ENCODE peak calls at places on chromosomes 11 and 22, in seven cellular contexts. A is GM23338, D is OCI-LY7, B is prostate gland, Z is fibroblast of lung, H is cardiac muscle cell, Q is HCT116. F is an unnamed sample. For H3K36me3, the result is how much of the 10 kb centered on the place peaks cover.

GRCh38 chr11:102589047-102589459 is 36.1 kb downstream of the MMP20 start:
- DNase-seq in Z (no peak), B (no peak), D (no peak), Q (no peak), H (no peak), A (no peak), F (no peak)

GRCh38 chr11:63888170-63889086 is 28.5 kb downstream of the RCOR2 start:
- DNase-seq in H (peak), B (peak), Z (peak), A (peak), D (peak), Q (no peak), F (peak)

GRCh38 chr11:107591098-107591445 is at the start of gene ELMOD1:
- DNase-seq in Q (no peak), A (peak), B (no peak), H (peak), Z (peak), D (no peak), F (no peak)

GRCh38 chr11:74683279-74683871 is 47.9 kb downstream of the CHRDL2 start:
- DNase-seq in D (no peak), H (peak), B (peak), A (peak), Q (no peak), Z (no peak), F (peak)

GRCh38 chr11:113046866-113047265 is 85.6 kb downstream of the NCAM1 start:
- DNase-seq in B (no peak), Q (no peak), D (no peak), Z (no peak), A (no peak), H (no peak), F (no peak)

GRCh38 chr11:14041040-14041439 is 78.5 kb downstream of the SPON1 start:
- DNase-seq in Q (peak), A (peak), D (peak), B (no peak), H (peak), Z (no peak), F (no peak)

GRCh38 chr22:37526376-37526775 is 7.2 kb upstream of the CARD10 start:
- DNase-seq in Q (no peak), D (no peak), B (no peak), A (no peak), Z (peak), H (peak), F (no peak)

GRCh38 chr22:28909375-28909774 is 26.0 kb downstream of the ZNRF3 start:
- DNase-seq in D (no peak), H (peak), Z (peak), B (no peak), Q (no peak), A (no peak), F (no peak)

GRCh38 chr11:13966486-13966885 is 4.0 kb downstream of the SPON1 start:
- DNase-seq in Z (no peak), H (no peak), A (no peak), B (no peak), D (no peak), Q (no peak), F (no peak)

GRCh38 chr22:48919851-48920589 is 907.7 kb downstream of the BRD1 start:
- DNase-seq in H (no peak), D (no peak), B (no peak), A (no peak), Z (no peak), Q (no peak), F (no peak)

GRCh38 chr11:118002541-118003019 is 16.4 kb downstream of the IL10RA start:
- DNase-seq in Q (no peak), H (peak), A (peak), B (no peak), D (no peak), Z (no peak), F (no peak)

GRCh38 chr11:125390949-125391348 is 105.1 kb downstream of the FEZ1 start:
- DNase-seq in H (peak), Q (no peak), B (no peak), Z (peak), A (peak), D (no peak), F (no peak)

GRCh38 chr11:19027829-19028595 is 32.5 kb downstream of the MRGPRX2 start:
- DNase-seq in Q (peak), H (peak), Z (peak), B (no peak), D (no peak), A (no peak), F (no peak)

GRCh38 chr11:40288212-40288803 is 1171.1 kb downstream of the LRRC4C start:
- DNase-seq in H (no peak), Z (peak), D (no peak), A (no peak), Q (no peak), B (no peak), F (no peak)

GRCh38 chr11:102559839-102560238 is 29.3 kb upstream of the MMP7 start:
- DNase-seq in D (peak), Z (no peak), Q (no peak), A (no peak), B (no peak), H (no peak), F (no peak)

GRCh38 chr11:68090287-68090686 is 30.9 kb downstream of the CHKA start:
- DNase-seq in H (no peak), B (no peak), Z (no peak), A (no peak), Q (no peak), D (no peak), F (no peak)
- TF ChIP-seq CTCF in H (no peak), B (no peak), Z (no peak), A (no peak), Q (no peak), D (no peak), F (no peak)

GRCh38 chr11:32432565-32433248 is 2.6 kb downstream of the WT1 start:
- DNase-seq in A (peak), H (peak), Z (no peak), D (no peak), Q (no peak), B (no peak), F (no peak)
- H3K36me3 ChIP-seq in A (under half), H (under half), Z (under half), D (under half), Q (under half), B (under half), F (under half)

GRCh38 chr11:128040603-128041002 is 546.8 kb downstream of the ETS1 start:
- DNase-seq in A (no peak), D (no peak), H (peak), Q (no peak), Z (peak), B (no peak), F (no peak)

GRCh38 chr11:128036556-128037093 is 550.7 kb downstream of the ETS1 start:
- DNase-seq in B (no peak), Q (no peak), A (no peak), D (no peak), H (no peak), Z (peak), F (no peak)

GRCh38 chr11:128042290-128042751 is 545.0 kb downstream of the ETS1 start:
- DNase-seq in Z (peak), D (no peak), Q (no peak), B (no peak), A (no peak), H (no peak), F (no peak)

GRCh38 chr11:128036006-128036405 is 551.4 kb downstream of the ETS1 start:
- DNase-seq in D (no peak), Z (no peak), H (no peak), A (no peak), Q (no peak), B (no peak), F (no peak)

GRCh38 chr11:128039140-128040021 is 548.0 kb downstream of the ETS1 start:
- DNase-seq in B (peak), A (no peak), Z (peak), H (peak), Q (no peak), D (no peak), F (no peak)
- TF ChIP-seq CTCF in B (no peak), A (no peak), Z (peak), H (peak), Q (no peak), D (peak), F (no peak)

GRCh38 chr11:68936358-68936636 is 32.6 kb downstream of the IGHMBP2 start:
- DNase-seq in B (no peak), H (no peak), D (no peak), Z (no peak), A (no peak), Q (no peak), F (no peak)
- H3K36me3 ChIP-seq in B (under half), H (under half), D (under half), Z (under half), A (under half), Q (under half), F (half or more)

GRCh38 chr11:66956689-66957290 is 1.4 kb downstream of the PC start:
- DNase-seq in A (peak), Q (no peak), H (peak), B (no peak), Z (peak), D (peak), F (no peak)
- TF ChIP-seq CTCF in A (no peak), Q (no peak), H (peak), B (peak), Z (peak), D (no peak), F (no peak)

GRCh38 chr11:71498091-71498490 is 29.0 kb upstream of the KRTAP5-7 start:
- DNase-seq in B (no peak), D (no peak), Q (no peak), H (no peak), Z (no peak), A (no peak), F (no peak)
- H3K36me3 ChIP-seq in B (under half), D (under half), Q (under half), H (under half), Z (under half), A (under half), F (half or more)

DNA sequence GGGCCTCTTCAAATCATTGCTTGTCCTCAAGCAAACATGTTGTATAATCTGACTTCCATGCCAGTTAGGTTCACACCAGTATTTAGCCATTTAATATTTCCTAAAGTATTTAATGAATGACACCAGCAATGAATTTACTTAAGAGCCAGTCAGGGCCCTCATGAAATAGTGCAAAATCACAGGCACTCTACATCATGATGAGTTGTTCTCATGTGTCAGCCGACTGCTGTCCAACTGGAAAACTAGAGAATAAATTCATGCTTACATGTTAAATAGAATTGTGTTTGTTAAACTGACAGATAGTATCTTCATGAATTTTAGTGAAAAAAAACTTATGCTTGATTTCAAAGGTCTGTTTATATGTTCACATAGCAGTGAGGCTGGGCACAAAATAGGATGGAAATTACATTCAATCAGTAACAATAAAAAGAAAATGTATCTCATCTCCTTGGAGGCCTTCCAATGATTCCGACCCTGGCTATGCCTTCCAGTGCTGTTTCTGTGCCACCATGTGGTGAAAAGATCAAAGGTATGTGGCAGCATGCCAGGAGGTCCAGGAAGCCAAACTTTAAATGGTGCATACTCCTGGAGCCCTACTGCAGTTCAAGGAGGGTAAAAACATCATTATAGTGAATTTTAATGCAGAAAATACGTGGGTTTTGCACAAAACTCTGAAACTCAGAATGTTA is 45.2 kb downstream of the CTSC start:
- DNase-seq in H (peak), D (no peak), A (no peak), Z (peak), Q (peak), B (no peak), F (no peak)
- TF ChIP-seq CTCF in H (no peak), D (no peak), A (peak), Z (no peak), Q (no peak), B (no peak), F (no peak)

GRCh38 chr11:34128824-34129223 is 23.4 kb downstream of the NAT10 start:
- DNase-seq in Z (no peak), A (no peak), D (no peak), B (no peak), H (no peak), Q (no peak), F (no peak)
- H3K36me3 ChIP-seq in Z (under half), A (half or more), D (half or more), B (under half), H (under half), Q (half or more), F (half or more)